ENCODE peak calls at places on chromosomes 6 and 20, in six cellular contexts. E is mesendoderm, K is H9, O is H1, T is neuronal stem cell, F is mesenchymal stem cell. H is an unnamed sample.

GRCh38 chr20:33917813-33918525 is 75.7 kb upstream of the RALY start:
- DNase-seq in E (no peak), K (no peak), O (no peak), T (no peak), F (no peak), H (no peak)

GRCh38 chr20:62198496-62198895 is 15.7 kb downstream of the MTG2 start:
- DNase-seq in E (no peak), K (no peak), O (no peak), T (no peak), F (no peak), H (no peak)

GRCh38 chr6:26217714-26218075 is 130.5 kb downstream of the HFE start:
- DNase-seq in E (peak; percentile 73), K (peak; percentile 61), O (no peak), T (no peak), F (peak; percentile 50), H (no peak)

GRCh38 chr6:139231206-139231605 is 60.6 kb downstream of the TXLNB start:
- DNase-seq in E (no peak), K (no peak), O (no peak), T (no peak), F (no peak), H (peak; percentile 31)

GRCh38 chr20:62470003-62470402 is 5.8 kb downstream of the GATA5 start:
- DNase-seq in E (no peak), K (no peak), O (no peak), T (no peak), F (no peak), H (no peak)

GRCh38 chr6:144849920-144850319 is 564.8 kb downstream of the UTRN start:
- DNase-seq in E (no peak), K (no peak), O (no peak), T (no peak), F (no peak), H (no peak)

GRCh38 chr6:117483004-117483644 is 650 bp downstream of the DCBLD1 start:
- DNase-seq in E (peak; percentile 86), K (peak; percentile 62), O (peak; percentile 74), T (peak; percentile 61), F (peak; percentile 74), H (peak; percentile 31)

GRCh38 chr6:147055821-147056392 is 148.3 kb upstream of the STXBP5 start:
- DNase-seq in E (no peak), K (no peak), O (no peak), T (no peak), F (no peak), H (no peak)

GRCh38 chr20:56222201-56222600 is 26.3 kb upstream of the MC3R start:
- DNase-seq in E (no peak), K (no peak), O (no peak), T (no peak), F (no peak), H (no peak)

GRCh38 chr6:76072562-76072961 is at the start of gene IMPG1:
- DNase-seq in E (no peak), K (no peak), O (no peak), T (no peak), F (no peak), H (no peak)

GRCh38 chr6:142500265-142500786 is 198.5 kb downstream of the ADGRG6 start:
- DNase-seq in E (no peak), K (no peak), O (no peak), T (no peak), F (no peak), H (no peak)

GRCh38 chr6:36368921-36369880 is 18.3 kb downstream of the ETV7 start:
- DNase-seq in E (peak; percentile 72), K (no peak), O (no peak), T (no peak), F (peak; percentile 81), H (peak; percentile 83)

GRCh38 chr6:18464176-18464575 is 77.0 kb downstream of the RNF144B start:
- DNase-seq in E (no peak), K (no peak), O (no peak), T (no peak), F (no peak), H (no peak)

GRCh38 chr6:77620290-77620882 is 32.5 kb upstream of the MEI4 start:
- DNase-seq in E (peak; percentile 62), K (peak; percentile 33), O (no peak), T (peak; percentile 4), F (peak; percentile 7), H (no peak)

GRCh38 chr20:56760610-56761009 is 131.5 kb downstream of the TFAP2C start:
- DNase-seq in E (no peak), K (no peak), O (no peak), T (no peak), F (no peak), H (no peak)

GRCh38 chr6:47413752-47414516 is 63.7 kb upstream of the CD2AP start:
- DNase-seq in E (peak; percentile 71), K (no peak), O (no peak), T (peak; percentile 48), F (peak; percentile 84), H (peak; percentile 69)

GRCh38 chr6:123733180-123733579 is 70.5 kb upstream of the NKAIN2 start:
- DNase-seq in E (no peak), K (no peak), O (no peak), T (no peak), F (no peak), H (no peak)

GRCh38 chr6:17705778-17706579 is 746 bp downstream of the NUP153 start:
- DNase-seq in E (peak; percentile 81), K (peak; percentile 58), O (peak; percentile 75), T (peak; percentile 69), F (peak; percentile 85), H (peak; percentile 67)

GRCh38 chr6:111521497-111522275 is 38.7 kb upstream of the REV3L start:
- DNase-seq in E (no peak), K (no peak), O (no peak), T (no peak), F (no peak), H (peak; percentile 61)

GRCh38 chr6:49030621-49031020 is 432.4 kb downstream of the MMUT start:
- DNase-seq in E (no peak), K (no peak), O (no peak), T (no peak), F (peak; percentile 37), H (no peak)

DNA sequence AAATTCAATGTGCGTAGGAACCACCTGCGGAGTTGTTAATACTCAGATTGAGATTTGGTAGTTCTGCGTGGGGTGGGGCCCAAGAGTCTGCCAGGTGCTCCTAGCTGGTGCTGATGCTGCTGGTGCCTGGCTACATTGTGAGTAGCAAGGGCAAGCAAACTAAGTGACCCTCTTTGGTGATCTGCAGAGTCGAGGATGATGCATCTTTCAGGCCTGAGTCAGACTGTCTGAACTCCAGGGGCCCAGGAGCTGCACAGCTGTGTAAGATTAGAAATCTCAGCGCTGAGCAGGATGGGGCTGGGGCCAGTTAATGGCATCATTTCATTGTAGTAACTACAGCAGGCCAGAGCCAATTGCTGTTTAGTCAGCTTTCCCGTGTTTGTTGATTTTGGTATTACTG is 365.1 kb downstream of the PAX1 start:
- DNase-seq in E (no peak), K (no peak), O (no peak), T (no peak), F (no peak), H (no peak)
- H4K8ac ChIP-seq in E (no peak overlapping the region), K (no peak overlapping the region), O (no peak overlapping the region), T (no peak overlapping the region), F (no peak overlapping the region), H (no peak overlapping the region)

DNA sequence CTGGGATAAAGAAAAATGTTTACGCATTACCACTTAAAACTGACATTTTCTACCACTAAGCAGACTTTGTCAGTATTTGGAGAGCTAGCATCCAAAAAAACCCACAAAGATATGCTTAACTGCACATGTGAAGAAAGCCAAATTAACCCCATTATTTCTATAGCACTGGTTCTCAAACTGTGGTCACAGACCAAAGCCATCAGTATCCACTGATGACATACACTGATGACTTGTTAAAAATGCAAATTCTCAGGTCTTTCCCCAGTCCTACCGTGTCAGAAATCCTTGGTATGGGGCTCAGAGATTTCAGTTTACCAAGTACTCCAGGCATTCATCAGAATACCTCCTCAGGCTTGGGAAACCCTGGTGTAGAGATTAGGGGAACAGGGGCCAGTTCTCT is 230.2 kb downstream of the PTPRK start:
- DNase-seq in E (peak; percentile 82), K (no peak), O (no peak), T (no peak), F (no peak), H (no peak)
- H2BK15ac ChIP-seq in E (no peak overlapping the region), K (no peak overlapping the region), O (no peak overlapping the region), T (no peak overlapping the region), F (no peak overlapping the region), H (no peak overlapping the region)

GRCh38 chr6:70860920-70861319 is 95.9 kb downstream of the B3GAT2 start:
- DNase-seq in E (no peak), K (no peak), O (no peak), T (no peak), F (no peak), H (no peak)
- H3K4me2 ChIP-seq in E (no peak overlapping the region), K (no peak overlapping the region), O (no peak overlapping the region), T (no peak overlapping the region), F (no peak overlapping the region), H (no peak overlapping the region)

GRCh38 chr6:22575190-22575589 is 5.8 kb downstream of the HDGFL1 start:
- DNase-seq in E (no peak), K (no peak), O (no peak), T (no peak), F (peak; percentile 50), H (peak; percentile 53)
- H4K8ac ChIP-seq in E (no peak overlapping the region), K (no peak overlapping the region), O (no peak overlapping the region), T (no peak overlapping the region), F (no peak overlapping the region), H (no peak overlapping the region)

GRCh38 chr20:40630723-40631631 is 58.1 kb downstream of the MAFB start:
- DNase-seq in E (no peak), K (no peak), O (no peak), T (no peak), F (no peak), H (no peak)

GRCh38 chr20:40633123-40633850 is 55.7 kb downstream of the MAFB start:
- DNase-seq in E (no peak), K (no peak), O (peak; percentile 35), T (no peak), F (no peak), H (no peak)

GRCh38 chr20:40634891-40635290 is 54.1 kb downstream of the MAFB start:
- DNase-seq in E (no peak), K (no peak), O (peak; percentile 4), T (no peak), F (no peak), H (no peak)

GRCh38 chr20:40635990-40636389 is 53.0 kb downstream of the MAFB start:
- DNase-seq in E (peak; percentile 37), K (no peak), O (no peak), T (no peak), F (no peak), H (no peak)

GRCh38 chr20:40632346-40632976 is 56.6 kb downstream of the MAFB start:
- DNase-seq in E (no peak), K (no peak), O (no peak), T (no peak), F (no peak), H (no peak)
- H2BK15ac ChIP-seq in E (no peak overlapping the region), K (no peak overlapping the region), O (no peak overlapping the region), T (no peak overlapping the region), F (no peak overlapping the region), H (no peak overlapping the region)

DNA sequence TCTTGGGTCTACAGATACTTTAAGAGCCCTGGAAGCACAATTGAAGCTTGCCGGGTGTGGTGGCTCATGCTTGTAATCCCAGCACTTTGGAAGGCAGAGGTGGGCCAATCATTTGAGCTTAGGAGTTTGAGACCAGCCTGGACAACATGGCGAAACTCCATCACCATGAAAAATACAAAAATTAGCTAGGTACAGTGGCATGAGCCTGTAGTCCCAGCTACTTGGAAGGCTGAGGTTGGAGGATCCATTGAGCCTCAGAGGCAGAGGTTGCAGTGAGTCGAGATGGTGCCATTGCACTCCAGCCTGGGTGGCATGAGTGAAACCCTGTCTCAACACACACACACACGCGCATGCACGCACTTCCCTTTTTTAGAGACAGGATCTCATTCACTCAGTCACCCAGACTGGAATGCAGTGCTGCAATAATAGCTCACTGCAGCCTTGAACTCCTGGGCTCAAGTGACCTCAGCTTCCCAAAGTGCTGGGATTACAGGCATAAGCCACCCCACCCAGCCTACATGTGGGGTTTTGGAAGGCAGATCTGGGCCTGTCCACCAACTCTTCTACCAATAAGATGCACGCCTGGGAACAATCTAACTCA is 182.5 kb upstream of the JARID2 start:
- DNase-seq in E (no peak), K (no peak), O (no peak), T (no peak), F (peak; percentile 59), H (peak; percentile 40)
- H3K4me2 ChIP-seq in E (no peak overlapping the region), K (no peak overlapping the region), O (no peak overlapping the region), T (no peak overlapping the region), F (no peak overlapping the region), H (no peak overlapping the region)

H was measured in IMR-90.